ENCODE peak calls at places on chromosome 17, in seven cellular contexts. A is GM20000; F is tibial artery; O is neural progenitor cell; C is CD4-positive, alpha-beta T cell; N is cardiac muscle cell; U is psoas muscle. G is an unnamed sample.

GRCh38 chr17:78759203-78759968 is 22.7 kb downstream of the CYTH1 start:
- DNase-seq in N (peak), O (no peak), A (no peak), F (no peak), U (peak), C (peak), G (peak)

GRCh38 chr17:58412910-58413630 is 4.3 kb downstream of the RNF43 start:
- DNase-seq in U (no peak), C (no peak), N (no peak), A (no peak), O (no peak), F (no peak), G (no peak)

GRCh38 chr17:55577687-55578086 is 66.4 kb upstream of the SMIM36 start:
- DNase-seq in C (peak), O (no peak), U (peak), F (no peak), A (no peak), N (no peak), G (no peak)

GRCh38 chr17:68600123-68600880 is 865 bp downstream of the FAM20A start:
- DNase-seq in O (peak), U (peak), N (no peak), F (no peak), A (peak), C (no peak), G (no peak)

GRCh38 chr17:76422860-76423259 is 30.1 kb downstream of the UBE2O start:
- DNase-seq in A (no peak), F (peak), C (no peak), O (no peak), U (no peak), N (no peak), G (no peak)

GRCh38 chr17:27590864-27591263 is 40.1 kb upstream of the LGALS9 start:
- DNase-seq in N (no peak), C (no peak), U (no peak), F (no peak), O (no peak), A (no peak), G (no peak)

GRCh38 chr17:59345476-59345875 is 14.0 kb downstream of the YPEL2 start:
- DNase-seq in U (no peak), O (no peak), F (no peak), A (no peak), N (no peak), C (no peak), G (no peak)

GRCh38 chr17:47935961-47936360 is 5.4 kb upstream of the PNPO start:
- DNase-seq in O (no peak), C (no peak), U (no peak), F (no peak), N (peak), A (no peak), G (peak)

GRCh38 chr17:40445769-40446468 is 2.7 kb downstream of the IGFBP4 start:
- DNase-seq in N (peak), U (no peak), F (no peak), C (no peak), O (no peak), A (no peak), G (no peak)

GRCh38 chr17:1177099-1177996 is 2.4 kb downstream of the ABR start:
- DNase-seq in N (peak), O (no peak), C (no peak), U (no peak), A (no peak), F (no peak), G (no peak)

GRCh38 chr17:7045492-7046126 is 1.7 kb upstream of the SLC16A11 start:
- DNase-seq in O (peak), N (peak), U (no peak), A (peak), C (no peak), F (no peak), G (peak)

GRCh38 chr17:32267690-32268205 is 2.1 kb downstream of the RHBDL3 start:
- DNase-seq in C (no peak), F (no peak), A (no peak), U (no peak), O (peak), N (no peak), G (no peak)

GRCh38 chr17:31308372-31308905 is 5.4 kb downstream of the EVI2B start:
- DNase-seq in U (no peak), N (no peak), O (no peak), F (no peak), A (peak), C (no peak), G (no peak)

GRCh38 chr17:58316260-58316960 is 12.2 kb downstream of the TSPOAP1 start:
- DNase-seq in F (peak), A (no peak), N (no peak), O (no peak), U (no peak), C (no peak), G (no peak)

GRCh38 chr17:47650525-47651522 is 1.1 kb downstream of the KPNB1 start:
- DNase-seq in U (peak), C (peak), A (peak), N (peak), O (peak), F (peak), G (peak)

GRCh38 chr17:56319531-56319930 is 166.3 kb downstream of the ANKFN1 start:
- DNase-seq in N (peak), A (peak), O (peak), U (no peak), F (no peak), C (no peak), G (peak)

GRCh38 chr17:62562656-62563055 is 64.8 kb upstream of the MRC2 start:
- DNase-seq in C (no peak), U (no peak), F (no peak), N (peak), A (no peak), O (no peak), G (peak)

GRCh38 chr17:42135664-42136653 is 13.4 kb downstream of the HSPB9 start:
- DNase-seq in O (no peak), A (no peak), F (peak), U (no peak), N (peak), C (no peak), G (peak)

GRCh38 chr17:74408830-74409229 is 23.1 kb upstream of the GPRC5C start:
- DNase-seq in F (no peak), U (no peak), N (no peak), C (no peak), A (no peak), O (no peak), G (no peak)

DNA sequence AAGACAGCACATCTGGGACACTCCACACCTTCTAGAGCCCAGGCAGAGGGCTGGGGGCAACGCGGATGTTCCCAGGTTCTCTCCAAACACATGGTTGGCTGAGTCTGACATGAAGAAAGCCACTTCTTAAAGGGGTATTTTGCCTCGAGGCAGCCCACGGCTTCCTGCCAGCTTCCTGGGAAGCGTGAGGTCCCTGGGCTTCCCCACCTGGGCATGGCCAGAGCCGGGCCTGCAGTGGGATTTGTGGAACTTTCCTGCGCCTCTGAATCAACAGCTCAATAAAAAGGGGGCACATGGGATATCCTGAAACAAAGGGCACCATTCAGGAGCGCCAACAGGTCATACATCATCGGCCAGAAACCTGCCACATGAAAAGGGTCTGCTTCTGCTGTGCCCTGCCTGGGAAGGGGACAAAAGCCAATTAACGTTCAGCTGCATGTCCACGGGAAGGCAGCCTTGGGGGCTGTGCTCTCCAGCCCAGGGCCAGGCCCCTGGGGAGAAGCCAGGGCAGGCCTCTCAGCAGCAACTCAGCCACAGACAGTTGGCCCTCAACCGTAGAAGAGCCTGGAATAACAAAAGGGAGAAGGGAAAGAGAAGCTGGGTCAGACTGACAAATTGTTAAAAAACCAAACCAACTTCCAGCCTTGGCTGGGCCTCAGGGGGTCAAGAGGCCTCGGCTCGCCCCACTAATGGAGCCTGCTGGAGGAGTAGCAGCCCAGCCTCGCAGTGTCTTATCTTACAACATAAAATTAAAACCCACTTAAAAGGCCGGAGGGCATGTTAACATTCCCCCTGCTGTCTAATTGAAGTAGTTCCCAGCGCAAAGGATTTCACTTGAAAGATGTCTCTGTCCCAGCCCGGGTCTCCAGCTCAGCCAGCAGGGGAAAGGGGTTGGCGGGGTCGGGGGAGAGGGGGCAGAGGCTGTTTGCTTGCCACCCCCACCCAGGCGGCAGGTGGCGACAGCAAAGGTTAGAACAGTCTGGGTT is 34.2 kb downstream of the TBX4 start:
- DNase-seq in U (no peak), O (peak), F (no peak), N (no peak), A (no peak), C (no peak), G (no peak)
- TF ChIP-seq CTCF in U (no peak), O (peak), F (no peak), N (no peak), A (no peak), C (no peak), G (no peak)

GRCh38 chr17:72030067-72030899 is 90.5 kb upstream of the SOX9 start:
- DNase-seq in F (no peak), N (peak), A (peak), C (peak), O (peak), U (peak), G (no peak)
- TF ChIP-seq CTCF in F (peak), N (peak), A (peak), C (no peak), O (peak), U (peak), G (no peak)

DNA sequence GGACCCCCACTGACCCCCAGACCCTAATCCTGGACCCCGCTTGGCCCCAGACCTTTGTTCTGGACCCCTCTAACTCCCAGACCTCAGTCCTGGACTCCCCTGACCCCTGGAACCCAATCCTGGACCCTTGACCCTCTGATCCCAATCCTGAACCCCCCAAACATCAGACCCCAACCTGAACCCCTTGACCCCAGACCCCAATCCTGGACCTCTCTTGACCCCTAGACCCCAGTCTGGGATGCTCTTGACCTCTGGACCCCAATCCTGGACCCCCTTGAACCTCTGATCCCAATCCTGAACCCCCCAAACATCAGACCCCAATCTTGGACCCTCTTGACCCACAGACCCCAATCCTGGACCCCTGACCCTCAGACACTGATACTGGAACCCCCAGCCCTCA is 13.5 kb upstream of the P2RX1 start:
- DNase-seq in N (no peak), O (no peak), A (no peak), U (no peak), F (no peak), C (no peak), G (no peak)
- TF ChIP-seq CTCF in N (no peak), O (no peak), A (no peak), U (no peak), F (no peak), C (no peak), G (no peak)

DNA sequence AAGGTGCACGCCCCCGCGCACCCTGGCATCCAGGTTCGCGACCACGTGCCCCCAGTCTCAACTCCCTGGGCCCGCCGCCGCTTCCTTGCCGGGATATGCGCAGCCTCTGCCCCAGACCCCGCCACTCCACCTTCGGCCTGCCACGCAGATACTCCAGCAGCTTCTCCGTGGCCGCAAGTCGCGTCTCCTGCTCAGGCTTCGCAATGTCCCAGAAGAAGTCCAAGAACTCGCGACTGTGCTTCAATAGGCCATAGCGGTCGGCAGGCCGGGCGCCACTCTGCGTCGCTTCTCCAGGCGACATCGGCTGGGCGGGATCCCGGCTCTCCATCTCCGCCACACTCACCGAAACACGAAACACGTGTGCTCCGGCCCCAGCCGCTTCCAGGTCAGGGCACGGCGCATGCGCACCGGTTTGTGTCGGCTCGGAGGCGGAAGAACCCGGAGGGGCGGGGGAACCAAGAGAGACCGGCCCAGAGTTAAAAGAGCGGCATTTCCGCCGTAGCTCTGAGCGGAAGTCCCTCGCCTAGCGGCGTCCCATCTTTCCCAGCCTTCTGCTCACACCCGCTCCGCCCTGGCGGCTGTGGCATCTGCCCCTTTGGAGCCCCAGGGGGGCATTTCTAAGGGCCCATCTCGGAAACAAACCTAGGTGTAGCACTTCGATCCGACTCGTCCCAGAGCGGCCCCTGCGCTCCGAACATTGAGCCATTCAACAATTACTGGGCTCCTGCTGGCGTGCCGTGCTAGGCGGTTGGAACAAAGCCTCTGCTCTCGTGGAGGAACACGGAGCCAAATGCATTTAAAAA is at the start of gene MYBBP1A:
- DNase-seq in O (peak), F (peak), U (peak), C (peak), N (peak), A (peak), G (peak)
- TF ChIP-seq CTCF in O (peak), F (peak), U (peak), C (no peak), N (peak), A (no peak), G (peak)

GRCh38 chr17:67517335-67517734 is 140.3 kb downstream of the PITPNC1 start:
- DNase-seq in U (no peak), F (no peak), N (no peak), A (no peak), O (no peak), C (no peak), G (no peak)
- TF ChIP-seq CTCF in U (no peak), F (no peak), N (no peak), A (no peak), O (no peak), C (no peak), G (no peak)

GRCh38 chr17:83076930-83077329 is 2.5 kb upstream of the METRNL start:
- DNase-seq in F (no peak), A (peak), O (no peak), C (no peak), U (no peak), N (no peak), G (no peak)
- TF ChIP-seq CTCF in F (no peak), A (peak), O (peak), C (no peak), U (peak), N (no peak), G (peak)

GRCh38 chr17:50268632-50269287 is 5.5 kb upstream of the TMEM92 start:
- DNase-seq in C (no peak), U (no peak), O (peak), N (peak), A (peak), F (peak), G (peak)

GRCh38 chr17:50271173-50271750 is 3.0 kb upstream of the TMEM92 start:
- DNase-seq in A (no peak), C (no peak), N (no peak), O (no peak), U (no peak), F (no peak), G (no peak)

GRCh38 chr17:50272246-50272645 is 2.0 kb upstream of the TMEM92 start:
- DNase-seq in O (no peak), N (no peak), F (peak), U (no peak), A (peak), C (no peak), G (no peak)

GRCh38 chr17:50269477-50270429 is 4.5 kb upstream of the TMEM92 start:
- DNase-seq in U (peak), O (peak), A (peak), F (peak), C (peak), N (peak), G (peak)

GRCh38 chr17:50270430-50271172 is 3.7 kb upstream of the TMEM92 start:
- DNase-seq in A (no peak), O (peak), F (peak), C (no peak), U (no peak), N (peak), G (no peak)
- TF ChIP-seq CTCF in A (no peak), O (no peak), F (no peak), C (peak), U (no peak), N (no peak), G (no peak)

DNA sequence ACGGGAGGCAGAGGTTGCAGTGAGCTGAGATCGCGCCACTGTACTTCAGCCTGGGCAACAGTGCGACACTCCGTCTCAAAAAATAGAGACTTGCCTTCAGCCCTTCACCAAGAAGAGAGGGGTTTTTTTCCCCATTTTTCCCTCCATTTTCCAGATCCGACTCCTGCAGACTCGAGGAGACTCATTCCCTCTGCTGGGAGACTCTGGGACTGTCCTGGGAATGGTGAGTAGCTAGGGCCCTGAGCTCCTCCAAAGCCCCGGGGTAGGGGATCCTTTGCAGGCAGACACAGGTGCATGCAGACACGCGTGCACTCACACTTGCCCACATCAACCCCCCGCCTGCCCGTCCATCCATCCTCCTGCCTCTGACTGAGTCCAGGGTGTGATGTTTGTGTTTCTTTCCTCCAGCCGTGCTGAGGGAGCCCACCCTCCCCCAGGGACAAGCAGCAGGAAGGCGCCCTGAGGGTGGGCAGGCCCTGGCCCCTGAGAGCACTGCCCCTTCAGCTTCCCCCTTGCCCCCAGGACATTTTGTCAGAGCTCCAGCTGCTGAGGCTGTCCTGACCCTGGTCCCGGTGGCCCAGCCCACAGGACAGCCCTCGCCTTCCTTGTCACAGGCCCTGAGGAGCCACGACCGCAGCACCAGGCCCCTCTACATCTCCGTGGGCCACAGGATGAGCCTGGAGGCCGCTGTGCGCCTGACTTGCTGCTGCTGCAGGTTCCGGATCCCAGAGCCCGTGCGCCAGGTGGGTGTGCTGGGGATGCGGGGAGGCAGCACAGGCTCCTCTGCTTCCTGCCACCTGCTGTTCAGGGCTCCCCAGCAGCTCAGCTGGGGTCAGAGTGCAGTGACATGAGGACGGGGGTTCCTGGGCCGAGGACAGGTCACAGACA is 10.2 kb downstream of the ENDOV start:
- DNase-seq in O (peak), A (no peak), N (no peak), U (peak), C (no peak), F (peak), G (no peak)
- TF ChIP-seq CTCF in O (no peak), A (no peak), N (no peak), U (no peak), C (no peak), F (no peak), G (no peak)

GRCh38 chr17:39352511-39352910 is 48.9 kb downstream of the FBXL20 start:
- DNase-seq in A (no peak), U (no peak), C (no peak), O (no peak), F (no peak), N (peak), G (peak)
- TF ChIP-seq CTCF in A (no peak), U (no peak), C (no peak), O (no peak), F (no peak), N (no peak), G (no peak)

G was measured in endothelial cell of umbilical vein.